ENCODE peak calls at places on chromosomes 6 and 20, in ten cellular contexts. R, M, N, C, Q, L, F, H, Y and B are unnamed samples.

GRCh38 chr6:36118550-36119107 is 11.7 kb upstream of the MAPK13 start:
- DNase-seq in H (no peak), F (peak), Q (peak), M (no peak), Y (no peak), N (no peak), C (no peak), R (peak), L (peak), B (no peak)

GRCh38 chr6:110545081-110545872 is 68.9 kb upstream of the SLC22A16 start:
- DNase-seq in Q (no peak), Y (no peak), H (no peak), F (no peak), L (no peak), N (no peak), R (no peak), M (no peak), C (no peak), B (no peak)

GRCh38 chr6:138607478-138608433 is 108.5 kb upstream of the NHSL1 start:
- DNase-seq in Q (no peak), Y (no peak), R (no peak), F (no peak), M (no peak), H (no peak), L (no peak), C (no peak), N (no peak), B (peak)

GRCh38 chr6:88952065-88952704 is 11.2 kb downstream of the RNGTT start:
- DNase-seq in R (peak), Y (peak), Q (no peak), H (no peak), N (peak), F (no peak), L (peak), M (no peak), C (no peak), B (peak)

GRCh38 chr20:57048027-57048869 is 218.2 kb downstream of the BMP7 start:
- DNase-seq in C (no peak), M (no peak), H (no peak), N (peak), Y (no peak), Q (peak), F (peak), L (peak), R (no peak), B (peak)

GRCh38 chr20:24965065-24965919 is 16.2 kb downstream of the CST7 start:
- DNase-seq in L (no peak), N (no peak), H (no peak), Y (no peak), Q (peak), R (no peak), C (no peak), M (no peak), F (no peak), B (no peak)

GRCh38 chr6:108175592-108176279 is 9.9 kb downstream of the NR2E1 start:
- DNase-seq in H (no peak), L (no peak), Q (no peak), N (peak), R (no peak), F (no peak), M (no peak), Y (no peak), C (no peak), B (no peak)

GRCh38 chr6:139016337-139017213 is 12.0 kb upstream of the ABRACL start:
- DNase-seq in M (no peak), H (no peak), Y (no peak), C (no peak), R (no peak), Q (no peak), L (no peak), F (no peak), N (no peak), B (no peak)

GRCh38 chr20:17614176-17614811 is 44.4 kb downstream of the DSTN start:
- DNase-seq in L (peak), F (peak), H (peak), Q (peak), M (no peak), C (peak), Y (peak), N (peak), R (peak), B (peak)

GRCh38 chr6:93318127-93318526 is 101.2 kb downstream of the EPHA7 start:
- DNase-seq in R (no peak), Y (no peak), F (no peak), Q (no peak), H (no peak), N (no peak), C (no peak), L (no peak), M (no peak), B (no peak)

GRCh38 chr6:159996626-159997497 is 28.0 kb downstream of the IGF2R start:
- DNase-seq in R (no peak), N (no peak), Q (no peak), Y (no peak), M (no peak), H (no peak), F (no peak), C (no peak), L (no peak), B (no peak)

GRCh38 chr6:158785036-158785435 is 34.1 kb downstream of the EZR start:
- DNase-seq in M (no peak), R (peak), F (no peak), N (no peak), C (no peak), Y (no peak), Q (no peak), L (no peak), H (no peak), B (no peak)

GRCh38 chr6:30568245-30568644 is 3.0 kb upstream of the ABCF1 start:
- DNase-seq in F (no peak), C (no peak), Y (no peak), Q (no peak), R (no peak), H (no peak), L (no peak), N (no peak), M (no peak), B (no peak)

GRCh38 chr20:63071541-63072181 is 64.9 kb upstream of the BHLHE23 start:
- DNase-seq in M (no peak), H (no peak), Q (peak), R (peak), L (peak), Y (peak), N (peak), C (no peak), F (no peak), B (peak)

GRCh38 chr6:5359413-5359812 is 98.1 kb downstream of the FARS2 start:
- DNase-seq in M (no peak), Q (no peak), L (no peak), H (no peak), F (no peak), R (no peak), C (no peak), N (peak), Y (no peak), B (no peak)

GRCh38 chr20:49496526-49497216 is 14.2 kb upstream of the KCNB1 start:
- DNase-seq in N (no peak), C (no peak), H (no peak), Q (no peak), R (no peak), M (no peak), F (no peak), L (no peak), Y (no peak), B (no peak)

GRCh38 chr20:12941025-12941424 is 67.7 kb upstream of the SPTLC3 start:
- DNase-seq in M (no peak), R (peak), N (no peak), F (no peak), C (no peak), Y (no peak), H (no peak), Q (no peak), L (peak), B (peak)

GRCh38 chr20:46117704-46118467 is at the start of gene CD40:
- DNase-seq in N (peak), H (peak), F (peak), Y (peak), C (peak), R (peak), Q (peak), L (peak), M (peak), B (peak)

GRCh38 chr20:23547613-23548012 is 20.7 kb downstream of the CST9L start:
- DNase-seq in R (no peak), Y (no peak), H (no peak), M (no peak), L (no peak), Q (no peak), F (no peak), C (no peak), N (no peak), B (no peak)

GRCh38 chr6:105815657-105816555 is 270.2 kb upstream of the PRDM1 start:
- DNase-seq in H (no peak), C (no peak), Q (no peak), F (no peak), L (no peak), Y (no peak), N (no peak), M (no peak), R (no peak), B (no peak)

GRCh38 chr6:30926644-30927043 is 5.3 kb downstream of the SFTA2 start:
- DNase-seq in Y (no peak), R (peak), H (no peak), L (peak), M (no peak), Q (no peak), C (no peak), F (no peak), N (no peak), B (peak)

GRCh38 chr20:55977723-55978481 is 27.4 kb downstream of the CBLN4 start:
- DNase-seq in Q (no peak), L (no peak), F (no peak), N (no peak), R (peak), C (no peak), Y (no peak), M (no peak), H (no peak), B (no peak)

GRCh38 chr6:62362097-62362496 is 76.1 kb upstream of the KHDRBS2 start:
- DNase-seq in Q (no peak), C (no peak), F (no peak), Y (no peak), M (no peak), H (no peak), R (no peak), N (no peak), L (no peak), B (no peak)

GRCh38 chr20:56516631-56517030 is 7.9 kb upstream of the FAM209A start:
- DNase-seq in F (no peak), N (no peak), H (no peak), C (no peak), L (no peak), Q (no peak), M (no peak), R (no peak), Y (no peak), B (no peak)

GRCh38 chr6:36340341-36340670 is 3.6 kb upstream of the BNIP5 start:
- DNase-seq in L (no peak), H (no peak), R (no peak), Y (no peak), C (no peak), N (no peak), F (no peak), M (no peak), Q (no peak), B (no peak)

GRCh38 chr6:134727068-134727467 is 222.8 kb downstream of the ALDH8A1 start:
- DNase-seq in N (no peak), M (no peak), H (no peak), Q (no peak), C (no peak), L (peak), R (no peak), Y (no peak), F (no peak), B (no peak)

GRCh38 chr6:41746068-41746467 is 1.1 kb downstream of the PGC start:
- DNase-seq in F (no peak), L (no peak), H (no peak), Q (no peak), Y (no peak), N (no peak), R (no peak), C (no peak), M (no peak), B (no peak)

GRCh38 chr20:18267815-18268214 is 20.5 kb upstream of the ZNF133 start:
- DNase-seq in F (no peak), Y (no peak), N (no peak), R (no peak), Q (no peak), C (no peak), M (no peak), L (no peak), H (no peak), B (no peak)

GRCh38 chr6:38671885-38672467 is 31.0 kb downstream of the GLO1 start:
- DNase-seq in H (no peak), Q (no peak), R (peak), C (no peak), N (peak), Y (peak), F (peak), M (peak), L (peak), B (peak)

GRCh38 chr6:152118678-152119077 is 311.2 kb downstream of the ESR1 start:
- DNase-seq in H (no peak), Q (no peak), M (no peak), F (no peak), C (no peak), L (no peak), N (no peak), R (no peak), Y (no peak), B (no peak)

GRCh38 chr20:41133709-41134361 is 3.5 kb upstream of the PLCG1 start:
- DNase-seq in Y (no peak), C (no peak), F (peak), N (no peak), M (no peak), L (peak), R (no peak), H (peak), Q (no peak), B (no peak)

GRCh38 chr6:111841822-111842221 is 31.4 kb downstream of the FYN start:
- DNase-seq in Q (no peak), M (no peak), F (peak), C (no peak), H (peak), R (peak), Y (peak), L (peak), N (no peak), B (peak)

GRCh38 chr6:71126506-71126905 is 162.1 kb upstream of the OGFRL1 start:
- DNase-seq in Q (no peak), F (no peak), Y (no peak), N (peak), M (no peak), L (no peak), C (no peak), H (no peak), R (no peak), B (no peak)

GRCh38 chr20:62595491-62595890 is 46.8 kb upstream of the SLCO4A1 start:
- DNase-seq in C (peak), M (peak), Q (no peak), Y (peak), R (peak), H (no peak), F (peak), N (no peak), L (peak), B (peak)

GRCh38 chr20:57616143-57616951 is 3.9 kb downstream of the ZBP1 start:
- DNase-seq in C (no peak), Y (no peak), H (peak), M (no peak), F (peak), Q (no peak), N (no peak), R (no peak), L (no peak), B (no peak)

GRCh38 chr6:36605560-36606391 is 11.6 kb downstream of the SRSF3 start:
- DNase-seq in M (no peak), F (no peak), H (peak), N (no peak), Q (peak), R (no peak), Y (peak), C (no peak), L (peak), B (no peak)

GRCh38 chr6:143940011-143940597 is 68.0 kb downstream of the PLAGL1 start:
- DNase-seq in L (peak), M (peak), R (peak), C (no peak), F (peak), N (peak), Q (no peak), H (peak), Y (peak), B (peak)

GRCh38 chr20:2237059-2237458 is 58.7 kb upstream of the TGM3 start:
- DNase-seq in H (no peak), R (peak), L (peak), Y (peak), N (no peak), Q (no peak), C (peak), F (peak), M (no peak), B (peak)

DNA sequence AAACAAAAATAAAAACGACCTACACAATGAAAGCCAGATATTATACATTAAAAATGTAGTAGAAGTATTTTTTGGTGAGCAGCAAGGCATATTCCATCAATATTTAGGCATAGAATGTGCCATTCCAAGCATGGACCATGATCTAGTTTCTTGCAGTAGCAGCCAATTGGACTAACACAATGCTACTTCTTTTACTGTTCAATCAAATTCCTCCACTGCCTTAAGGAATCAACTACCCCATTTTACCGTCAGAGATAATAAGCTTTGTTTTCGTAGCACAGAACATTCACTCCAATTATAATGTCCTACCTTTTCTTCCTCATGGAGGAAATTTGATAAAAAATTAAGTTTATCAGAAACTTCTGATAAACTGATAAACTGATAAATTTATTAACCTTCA is 1.3 kb downstream of the LATS1 start:
- DNase-seq in H (no peak), N (no peak), F (no peak), L (peak), Q (no peak), C (no peak), R (peak), Y (peak), M (no peak), B (no peak)
- H3K4me3 ChIP-seq in H (no peak), N (peak), F (peak), L (peak), Q (peak), C (peak), R (peak), Y (peak), M (peak), B (peak)

DNA sequence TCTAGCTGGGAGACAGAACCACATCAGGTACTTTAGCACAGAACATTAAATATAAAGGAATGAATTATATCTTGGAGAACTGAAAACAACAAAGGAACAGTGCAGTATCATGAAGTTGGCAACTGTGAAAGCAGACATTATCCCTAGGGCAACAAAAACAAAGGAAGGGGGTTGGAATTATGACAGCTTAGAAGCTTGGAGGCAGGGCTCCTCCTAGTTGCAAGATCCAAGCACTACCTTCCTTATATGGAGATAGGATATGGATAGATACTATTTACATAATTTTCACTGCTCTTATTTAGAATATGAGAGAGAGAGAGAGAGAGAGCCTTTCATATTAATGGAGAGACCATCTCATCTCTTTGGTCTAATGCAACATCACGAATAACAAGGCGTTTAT is 27.0 kb downstream of the TMEM14A start:
- DNase-seq in C (no peak), Q (no peak), M (no peak), F (no peak), H (no peak), N (no peak), L (peak), Y (peak), R (no peak), B (no peak)
- TF ChIP-seq CTCF in C (no peak), Q (no peak), M (peak), F (no peak), H (no peak), N (peak), L (no peak), Y (no peak), R (no peak), B (no peak)

DNA sequence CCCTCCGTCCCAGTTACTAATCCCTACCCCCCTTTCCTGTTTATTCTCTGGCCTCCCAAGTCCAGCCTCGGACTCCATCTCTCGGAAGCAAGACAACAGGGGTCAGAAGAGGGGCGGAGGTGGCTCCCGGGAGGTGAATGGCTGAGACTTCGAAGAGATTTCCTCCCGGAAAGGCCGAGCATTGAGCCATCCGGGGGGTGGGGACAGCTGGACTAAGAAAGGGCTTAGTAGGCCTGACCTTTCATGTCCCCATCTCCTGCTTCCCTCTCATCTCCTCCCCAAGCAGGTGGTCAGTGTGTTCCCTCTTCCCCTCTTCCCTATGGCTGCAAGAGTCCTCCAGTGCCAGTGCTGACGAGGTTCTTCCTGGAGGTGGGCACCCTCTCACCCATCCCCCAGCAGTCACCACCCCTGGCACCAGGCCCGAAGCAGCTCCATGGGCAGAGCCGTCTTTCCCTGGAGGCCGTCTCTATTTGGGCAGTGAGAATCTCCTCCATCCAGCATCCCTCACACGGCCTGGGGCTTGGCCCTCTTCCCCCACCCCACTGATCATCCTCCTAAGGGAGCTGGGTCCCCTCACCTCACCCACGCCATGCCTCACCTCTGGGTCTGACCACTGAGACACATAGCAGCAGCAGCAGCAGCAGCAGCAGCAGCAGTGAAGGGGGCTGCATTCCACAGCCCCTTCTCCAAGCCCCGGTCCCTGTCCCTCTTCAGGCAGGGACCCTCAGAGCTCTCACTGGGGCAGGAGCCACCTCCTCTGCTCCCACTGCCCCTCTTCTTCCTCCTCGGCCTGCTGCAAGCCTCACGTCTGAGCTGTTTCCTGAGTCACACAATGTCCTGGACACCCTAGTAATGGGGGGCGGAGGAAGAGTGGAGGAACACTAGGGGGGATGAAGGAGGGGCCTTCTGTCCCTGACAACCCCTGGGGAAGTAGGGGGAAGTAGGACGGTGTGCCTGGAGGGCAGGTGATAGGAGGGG is at the start of gene NOTCH4:
- DNase-seq in Q (no peak), L (no peak), H (no peak), R (no peak), C (no peak), N (no peak), M (no peak), Y (no peak), F (no peak), B (no peak)
- H3K4me3 ChIP-seq in Q (no peak), L (no peak), H (no peak), R (no peak), C (peak), N (no peak), M (no peak), Y (no peak), F (no peak), B (no peak)

GRCh38 chr20:10177326-10177725 is 41.3 kb upstream of the SNAP25 start:
- DNase-seq in M (no peak), H (no peak), R (peak), Q (no peak), L (peak), F (no peak), C (no peak), N (no peak), Y (no peak), B (peak)

GRCh38 chr20:10178727-10179313 is 39.8 kb upstream of the SNAP25 start:
- DNase-seq in R (peak), M (no peak), Y (no peak), C (no peak), H (no peak), Q (no peak), F (no peak), L (no peak), N (no peak), B (no peak)

GRCh38 chr20:10178091-10178490 is 40.5 kb upstream of the SNAP25 start:
- DNase-seq in F (no peak), H (no peak), L (no peak), C (no peak), Q (no peak), R (no peak), M (no peak), Y (no peak), N (no peak), B (no peak)

GRCh38 chr20:10179574-10180298 is 38.9 kb upstream of the SNAP25 start:
- DNase-seq in F (no peak), Q (no peak), R (no peak), C (no peak), M (peak), H (no peak), Y (no peak), N (peak), L (peak), B (no peak)
- TF ChIP-seq CTCF in F (no peak), Q (no peak), R (peak), C (peak), M (peak), H (no peak), Y (peak), N (peak), L (peak), B (peak)